ENCODE peak calls at places on chromosomes 3 and 15, in nine cellular contexts. K is fibroblast of lung, F is psoas muscle, I is ascending aorta, O is RWPE2, G is pancreas, S is right atrium auricular region, T is thoracic aorta, U is IMR-90. E is an unnamed sample.

GRCh38 chr15:50797926-50798325 is 32.4 kb upstream of the SPPL2A start:
- DNase-seq in K (no peak), F (no peak), I (no peak), O (no peak), G (no peak), S (no peak), T (no peak), U (no peak), E (no peak)

GRCh38 chr15:39935241-39935640 is 1.3 kb downstream of the EIF2AK4 start:
- DNase-seq in K (no peak), F (no peak), I (no peak), O (no peak), G (no peak), S (no peak), T (no peak), U (no peak), E (no peak)

GRCh38 chr3:171976526-171976925 is 62.9 kb upstream of the FNDC3B start:
- DNase-seq in K (peak; percentile 72), F (no peak), I (no peak), O (no peak), G (no peak), S (no peak), T (no peak), U (peak; percentile 81), E (peak; percentile 27)

GRCh38 chr3:13135251-13135810 is 62.1 kb upstream of the IQSEC1 start:
- DNase-seq in K (no peak), F (no peak), I (no peak), O (no peak), G (no peak), S (no peak), T (no peak), U (no peak), E (no peak)

GRCh38 chr3:85790445-85791030 is 831.7 kb downstream of the CADM2 start:
- DNase-seq in K (no peak), F (no peak), I (no peak), O (no peak), G (peak; percentile 63), S (no peak), T (no peak), U (no peak), E (no peak)

GRCh38 chr3:159859424-159859823 is 129.2 kb upstream of the IL12A start:
- DNase-seq in K (no peak), F (no peak), I (no peak), O (no peak), G (no peak), S (no peak), T (no peak), U (no peak), E (no peak)

GRCh38 chr15:70479785-70480184 is 283.6 kb downstream of the UACA start:
- DNase-seq in K (no peak), F (no peak), I (no peak), O (no peak), G (peak; percentile 11), S (no peak), T (no peak), U (no peak), E (no peak)

GRCh38 chr3:127329647-127330285 is 41.9 kb upstream of the PRR20G start:
- DNase-seq in K (no peak), F (no peak), I (no peak), O (no peak), G (no peak), S (no peak), T (no peak), U (no peak), E (no peak)

GRCh38 chr15:87686308-87686707 is 570.2 kb downstream of the NTRK3 start:
- DNase-seq in K (no peak), F (no peak), I (no peak), O (no peak), G (no peak), S (no peak), T (no peak), U (no peak), E (no peak)
- TF ChIP-seq CTCF in K (no peak), F (no peak), I (no peak), O (no peak), G (no peak), S (no peak), T (no peak), U (no peak), E (no peak)

GRCh38 chr15:83046558-83047127 is 20.4 kb downstream of the BTBD1 start:
- DNase-seq in K (peak; percentile 82), F (no peak), I (no peak), O (no peak), G (no peak), S (no peak), T (no peak), U (peak; percentile 72), E (peak; percentile 66)
- H3K27ac ChIP-seq in K (no peak overlapping the region), F (peak overlapping the region; percentile 68), I (no peak overlapping the region), O (peak overlapping the region; percentile 0), G (no peak overlapping the region), S (no peak overlapping the region), T (peak overlapping the region; percentile 30), U (no peak overlapping the region), E (peak overlapping the region; percentile 31)

GRCh38 chr15:42911058-42911592 is 9.5 kb downstream of the TTBK2 start:
- DNase-seq in K (no peak), F (no peak), I (no peak), O (no peak), G (no peak), S (no peak), T (no peak), U (peak; percentile 46), E (no peak)
- H3K36me3 ChIP-seq in K (no peaks in the 10 kb centered on the region), F (no peaks in the 10 kb centered on the region), I (no peaks in the 10 kb centered on the region), O (peaks cover 8% of the 10 kb centered on the region), G (no peaks in the 10 kb centered on the region), S (no peaks in the 10 kb centered on the region), T (no peaks in the 10 kb centered on the region), U (no peaks in the 10 kb centered on the region), E (no peaks in the 10 kb centered on the region)

GRCh38 chr3:15797600-15798303 is at the start of gene ANKRD28:
- DNase-seq in K (peak; percentile 99), F (no peak), I (no peak), O (no peak), G (no peak), S (no peak), T (no peak), U (peak; percentile 98), E (peak; percentile 87)
- TF ChIP-seq CTCF in K (no peak), F (peak; percentile 36), I (peak; percentile 31), O (peak; percentile 27), G (no peak), S (peak; percentile 38), T (peak; percentile 32), U (peak; percentile 19), E (peak; percentile 13)

DNA sequence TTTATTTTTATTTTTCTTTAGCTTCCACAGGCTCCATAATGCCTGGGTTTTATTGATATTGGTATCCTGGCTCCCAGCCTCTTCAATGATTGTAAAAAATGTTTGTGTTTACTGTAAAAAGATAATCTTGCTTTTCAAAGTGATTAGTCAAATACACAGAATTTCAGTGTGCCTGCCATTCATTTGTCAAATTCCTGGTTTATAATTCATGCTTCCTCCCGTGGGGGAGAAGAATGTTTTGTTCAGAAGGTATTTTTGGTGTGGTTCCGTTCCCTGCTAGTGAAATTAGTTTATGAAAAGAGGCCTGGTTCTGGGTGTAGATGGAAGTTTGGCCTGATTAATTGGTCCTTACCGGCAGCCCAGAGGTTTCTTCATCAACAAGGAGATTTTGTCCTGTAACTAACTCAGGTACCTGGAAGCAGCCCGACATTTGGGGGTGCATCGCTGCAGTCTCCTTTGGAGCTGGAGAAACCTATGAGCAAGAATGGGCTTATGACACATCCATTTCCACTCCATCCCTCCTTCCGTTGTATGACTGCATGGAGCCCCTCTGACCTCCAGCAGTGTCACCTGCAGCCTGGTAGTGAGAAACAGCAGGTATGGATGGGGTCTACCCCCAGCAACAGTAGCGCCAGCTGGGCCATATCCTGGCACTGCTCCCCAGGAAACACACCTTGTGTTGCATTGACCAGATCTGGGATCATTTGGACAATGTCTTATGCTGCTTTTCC is 101.4 kb downstream of the PGPEP1L start:
- DNase-seq in K (no peak), F (no peak), I (no peak), O (no peak), G (no peak), S (no peak), T (no peak), U (no peak), E (peak; percentile 44)
- H3K27ac ChIP-seq in K (no peak overlapping the region), F (no peak overlapping the region), I (peak overlapping the region; percentile 83), O (peak overlapping the region; percentile 100), G (no peak overlapping the region), S (peak overlapping the region; percentile 67), T (peak overlapping the region; percentile 84), U (peak overlapping the region; percentile 41), E (peak overlapping the region; percentile 64)

GRCh38 chr15:85693277-85693676 is 101.4 kb downstream of the KLHL25 start:
- DNase-seq in K (no peak), F (no peak), I (no peak), O (no peak), G (no peak), S (no peak), T (no peak), U (no peak), E (no peak)
- H3K36me3 ChIP-seq in K (peaks cover 2% of the 10 kb centered on the region), F (peaks cover 77% of the 10 kb centered on the region), I (peaks cover 49% of the 10 kb centered on the region), O (peaks cover 62% of the 10 kb centered on the region), G (peaks cover 47% of the 10 kb centered on the region), S (peaks cover 75% of the 10 kb centered on the region), T (peaks cover 13% of the 10 kb centered on the region), U (peaks cover 6% of the 10 kb centered on the region), E (peaks cover 12% of the 10 kb centered on the region)

GRCh38 chr3:187430576-187430975 is 62.4 kb downstream of the RTP4 start:
- DNase-seq in K (no peak), F (no peak), I (no peak), O (no peak), G (no peak), S (no peak), T (no peak), U (no peak), E (no peak)
- TF ChIP-seq CTCF in K (no peak), F (no peak), I (no peak), O (no peak), G (no peak), S (no peak), T (no peak), U (no peak), E (peak; percentile 32)

GRCh38 chr15:55218068-55218467 is 21.3 kb upstream of the RSL24D1 start:
- DNase-seq in K (no peak), F (no peak), I (no peak), O (no peak), G (no peak), S (no peak), T (no peak), U (no peak), E (no peak)
- H3K27ac ChIP-seq in K (peak overlapping the region; percentile 29), F (no peak overlapping the region), I (peak overlapping the region; percentile 46), O (no peak overlapping the region), G (no peak overlapping the region), S (no peak overlapping the region), T (peak overlapping the region; percentile 52), U (no peak overlapping the region), E (no peak overlapping the region)